ENCODE peak calls at places on chromosome 15, in eight cellular contexts. G is KG1; X is fibroblast of the aortic adventitia; Q is dorsolateral prefrontal cortex; W is heart right ventricle; M is activated T-cell treated with anti-CD3 and anti-CD28 coated beads, Interleukin-2, amount 50 U/mL, for 72 hours; R is activated T-helper 1 cell treated with anti-CD3 and anti-CD28 coated beads, Interleukin-2, amount 50 U/mL, for 16 hours; Y is natural killer cell treated with Interleukin-12 subunit alpha and Interleukin-12 subunit beta and Interleukin-15 and Interleukin-18, amount 100 ng/mL, for 72 hours. E is an unnamed sample.

GRCh38 chr15:22880068-22880980 is 41.9 kb downstream of the NIPA2 start:
- DNase-seq in Q (no peak), G (no peak), Y (no peak), R (no peak), W (no peak), X (no peak), M (no peak), E (no peak)

GRCh38 chr15:82810863-82811421 is 1.5 kb downstream of the WHAMM start:
- DNase-seq in Q (no peak), R (peak), W (no peak), M (peak), G (peak), X (no peak), Y (peak), E (peak)

GRCh38 chr15:77550275-77551251 is 82.1 kb downstream of the LINGO1 start:
- DNase-seq in M (no peak), G (no peak), Q (no peak), Y (no peak), X (no peak), W (no peak), R (no peak), E (no peak)

GRCh38 chr15:51884517-51885236 is 55.2 kb downstream of the TMOD3 start:
- DNase-seq in R (no peak), W (no peak), Q (no peak), M (no peak), X (no peak), Y (no peak), G (no peak), E (peak)

GRCh38 chr15:50182233-50183013 is 427 bp downstream of the SLC27A2 start:
- DNase-seq in Y (no peak), X (peak), M (peak), W (peak), Q (no peak), R (peak), G (peak), E (no peak)

GRCh38 chr15:42921049-42921731 is 612 bp upstream of the TTBK2 start:
- DNase-seq in M (peak), G (no peak), X (peak), Q (peak), W (peak), Y (peak), R (peak), E (no peak)

GRCh38 chr15:81106560-81106959 is 27.5 kb upstream of the CFAP161 start:
- DNase-seq in M (peak), Q (no peak), R (no peak), W (no peak), G (peak), Y (no peak), X (peak), E (peak)

GRCh38 chr15:85541744-85542143 is 161.3 kb downstream of the AKAP13 start:
- DNase-seq in W (no peak), Y (no peak), X (no peak), R (no peak), M (peak), Q (no peak), G (no peak), E (peak)

GRCh38 chr15:30038667-30039523 is 43.9 kb upstream of the GOLGA8J start:
- DNase-seq in Y (no peak), M (no peak), R (no peak), W (no peak), Q (peak), G (no peak), X (no peak), E (peak)

GRCh38 chr15:76501726-76502125 is 165.2 kb downstream of the ISL2 start:
- DNase-seq in X (peak), R (no peak), Y (no peak), G (no peak), M (no peak), Q (no peak), W (no peak), E (no peak)

GRCh38 chr15:26628071-26628470 is 144.8 kb downstream of the GABRB3 start:
- DNase-seq in Y (no peak), R (no peak), M (no peak), Q (no peak), G (no peak), W (no peak), X (no peak), E (peak)

GRCh38 chr15:50267577-50267976 is 2.1 kb upstream of the HDC start:
- DNase-seq in R (no peak), X (no peak), W (no peak), Q (no peak), G (no peak), M (no peak), Y (no peak), E (no peak)

GRCh38 chr15:40857601-40858351 is 13.9 kb downstream of the SPINT1 start:
- DNase-seq in R (peak), G (peak), Q (peak), X (peak), M (peak), Y (no peak), W (peak), E (peak)

GRCh38 chr15:41258706-41259471 is 27.8 kb downstream of the CHP1 start:
- DNase-seq in G (no peak), Q (no peak), M (no peak), X (peak), Y (no peak), R (no peak), W (no peak), E (peak)

GRCh38 chr15:85872125-85872524 is 77.4 kb upstream of the KLHL25 start:
- DNase-seq in Y (no peak), W (no peak), Q (no peak), X (no peak), R (no peak), M (no peak), G (no peak), E (no peak)

GRCh38 chr15:59170295-59170881 is 36.3 kb upstream of the LDHAL6B start:
- DNase-seq in M (no peak), G (no peak), Y (no peak), X (peak), W (peak), R (no peak), Q (peak), E (peak)

GRCh38 chr15:79003301-79003700 is 58.5 kb upstream of the CTSH start:
- DNase-seq in X (no peak), Q (no peak), Y (no peak), G (no peak), W (no peak), M (no peak), R (no peak), E (no peak)

GRCh38 chr15:91407237-91407889 is 307.3 kb downstream of the SV2B start:
- DNase-seq in Q (no peak), R (no peak), Y (no peak), W (no peak), G (no peak), X (peak), M (no peak), E (peak)

GRCh38 chr15:70051948-70052633 is 45.6 kb downstream of the TLE3 start:
- DNase-seq in M (no peak), X (no peak), R (no peak), G (no peak), Q (peak), W (no peak), Y (no peak), E (no peak)

GRCh38 chr15:35491999-35492398 is 54.0 kb downstream of the DPH6 start:
- DNase-seq in R (no peak), M (no peak), G (no peak), Q (no peak), X (no peak), W (no peak), Y (no peak), E (no peak)

GRCh38 chr15:55694652-55695150 is 48.3 kb downstream of the PRTG start:
- DNase-seq in W (no peak), Y (no peak), G (no peak), X (no peak), R (no peak), M (no peak), Q (no peak), E (peak)

GRCh38 chr15:89665449-89666146 is 10.3 kb upstream of the KIF7 start:
- DNase-seq in G (no peak), R (no peak), X (peak), W (peak), M (peak), Q (no peak), Y (peak), E (peak)

GRCh38 chr15:77572186-77572585 is 60.5 kb downstream of the LINGO1 start:
- DNase-seq in Y (no peak), X (no peak), Q (no peak), W (no peak), R (no peak), G (no peak), M (no peak), E (no peak)

GRCh38 chr15:78396976-78397375 is 41.0 kb upstream of the IREB2 start:
- DNase-seq in G (no peak), M (no peak), Y (no peak), R (no peak), X (peak), W (peak), Q (peak), E (peak)

GRCh38 chr15:55588818-55589122 is 625 bp upstream of the PYGO1 start:
- DNase-seq in R (no peak), G (no peak), Q (no peak), W (no peak), Y (no peak), M (no peak), X (no peak), E (peak)

GRCh38 chr15:72341361-72341760 is 21.4 kb upstream of the CELF6 start:
- DNase-seq in W (no peak), Y (no peak), M (no peak), G (no peak), Q (no peak), R (no peak), X (no peak), E (peak)

GRCh38 chr15:57079907-57080750 is 161.7 kb downstream of the TCF12 start:
- DNase-seq in Y (no peak), Q (no peak), R (no peak), X (no peak), G (no peak), W (no peak), M (no peak), E (no peak)

GRCh38 chr15:57485869-57486268 is 105.8 kb upstream of the MYZAP start:
- DNase-seq in M (no peak), Y (no peak), Q (no peak), G (no peak), R (no peak), X (peak), W (no peak), E (peak)

GRCh38 chr15:38481761-38482160 is 27.8 kb downstream of the FAM98B start:
- DNase-seq in G (no peak), R (no peak), Y (no peak), W (no peak), M (no peak), X (no peak), Q (no peak), E (no peak)

GRCh38 chr15:94253742-94254141 is 22.4 kb downstream of the MCTP2 start:
- DNase-seq in G (no peak), W (no peak), X (no peak), R (no peak), Y (no peak), M (no peak), Q (no peak), E (no peak)

GRCh38 chr15:66294157-66294931 is 976 bp downstream of the DIS3L start:
- DNase-seq in Y (no peak), R (peak), W (no peak), M (peak), Q (no peak), G (peak), X (peak), E (peak)

GRCh38 chr15:91055548-91056331 is 33.3 kb upstream of the VPS33B start:
- DNase-seq in X (peak), G (no peak), Y (no peak), W (peak), R (no peak), Q (peak), M (peak), E (peak)

GRCh38 chr15:99731336-99732267 is 1.6 kb downstream of the LYSMD4 start:
- DNase-seq in R (no peak), X (no peak), Y (no peak), Q (no peak), M (no peak), W (no peak), G (no peak), E (no peak)

GRCh38 chr15:63234479-63234878 is 42.9 kb upstream of the APH1B start:
- DNase-seq in W (peak), Y (no peak), R (no peak), G (no peak), X (peak), Q (no peak), M (no peak), E (peak)